ENCODE peak calls at places on chromosomes 7 and 10, in seven cellular contexts. One of them, this sample, is unnamed. For H3K27me3, the result is how much of the 10 kb centered on the place peaks cover.

GRCh38 chr7:2274666-2275065 is 32.6 kb downstream of the NUDT1 start:
- DNase-seq in mesendoderm: no peak
- DNase-seq in endothelial cell of umbilical vein: no peak
- DNase-seq in mammary epithelial cell: no peak
- DNase-seq in uterus: no peak
- DNase-seq in fibroblast of lung: no peak
- DNase-seq in lung: no peak
- DNase-seq in this sample: no peak

GRCh38 chr10:17217661-17218306 is 10.3 kb upstream of the VIM start:
- DNase-seq in mesendoderm: no peak
- DNase-seq in endothelial cell of umbilical vein: no peak
- DNase-seq in mammary epithelial cell: peak
- DNase-seq in uterus: no peak
- DNase-seq in fibroblast of lung: peak
- DNase-seq in lung: no peak
- DNase-seq in this sample: no peak

GRCh38 chr10:75910032-75910431 is 478.6 kb downstream of the LRMDA start:
- DNase-seq in mesendoderm: no peak
- DNase-seq in endothelial cell of umbilical vein: peak
- DNase-seq in mammary epithelial cell: no peak
- DNase-seq in uterus: no peak
- DNase-seq in fibroblast of lung: peak
- DNase-seq in lung: no peak
- DNase-seq in this sample: no peak

GRCh38 chr10:11209810-11210141 is 192.1 kb downstream of the CELF2 start:
- DNase-seq in mesendoderm: no peak
- DNase-seq in endothelial cell of umbilical vein: peak
- DNase-seq in mammary epithelial cell: no peak
- DNase-seq in uterus: no peak
- DNase-seq in fibroblast of lung: no peak
- DNase-seq in lung: no peak
- DNase-seq in this sample: no peak

GRCh38 chr7:120645976-120646375 is 212.0 kb downstream of the TSPAN12 start:
- DNase-seq in mesendoderm: no peak
- DNase-seq in endothelial cell of umbilical vein: no peak
- DNase-seq in mammary epithelial cell: no peak
- DNase-seq in uterus: no peak
- DNase-seq in fibroblast of lung: no peak
- DNase-seq in lung: no peak
- DNase-seq in this sample: no peak

GRCh38 chr7:51129527-51130472 is 186.8 kb downstream of the COBL start:
- DNase-seq in mesendoderm: peak
- DNase-seq in endothelial cell of umbilical vein: no peak
- DNase-seq in mammary epithelial cell: no peak
- DNase-seq in uterus: no peak
- DNase-seq in fibroblast of lung: no peak
- DNase-seq in lung: no peak
- DNase-seq in this sample: no peak

GRCh38 chr7:106114735-106115383 is 2.7 kb upstream of the SYPL1 start:
- DNase-seq in mesendoderm: no peak
- DNase-seq in endothelial cell of umbilical vein: no peak
- DNase-seq in mammary epithelial cell: no peak
- DNase-seq in uterus: no peak
- DNase-seq in fibroblast of lung: no peak
- DNase-seq in lung: no peak
- DNase-seq in this sample: no peak

GRCh38 chr10:70974351-70974901 is 86.1 kb upstream of the PCBD1 start:
- DNase-seq in mesendoderm: peak
- DNase-seq in endothelial cell of umbilical vein: no peak
- DNase-seq in mammary epithelial cell: peak
- DNase-seq in uterus: no peak
- DNase-seq in fibroblast of lung: no peak
- DNase-seq in lung: no peak
- DNase-seq in this sample: peak

GRCh38 chr10:13719411-13719810 is 132.6 kb downstream of the PRPF18 start:
- DNase-seq in mesendoderm: no peak
- DNase-seq in endothelial cell of umbilical vein: no peak
- DNase-seq in mammary epithelial cell: no peak
- DNase-seq in uterus: no peak
- DNase-seq in fibroblast of lung: peak
- DNase-seq in lung: no peak
- DNase-seq in this sample: no peak

GRCh38 chr10:106189254-106189653 is 975.3 kb downstream of the SORCS1 start:
- DNase-seq in mesendoderm: peak
- DNase-seq in endothelial cell of umbilical vein: no peak
- DNase-seq in mammary epithelial cell: no peak
- DNase-seq in uterus: no peak
- DNase-seq in fibroblast of lung: peak
- DNase-seq in lung: no peak
- DNase-seq in this sample: peak

GRCh38 chr7:134789967-134790685 is 10.7 kb downstream of the CALD1 start:
- DNase-seq in mesendoderm: peak
- DNase-seq in endothelial cell of umbilical vein: no peak
- DNase-seq in mammary epithelial cell: no peak
- DNase-seq in uterus: peak
- DNase-seq in fibroblast of lung: peak
- DNase-seq in lung: no peak
- DNase-seq in this sample: no peak

GRCh38 chr10:64523065-64523759 is 1002.0 kb downstream of the REEP3 start:
- DNase-seq in mesendoderm: no peak
- DNase-seq in endothelial cell of umbilical vein: no peak
- DNase-seq in mammary epithelial cell: no peak
- DNase-seq in uterus: no peak
- DNase-seq in fibroblast of lung: no peak
- DNase-seq in lung: no peak
- DNase-seq in this sample: no peak

GRCh38 chr7:1677206-1678069 is 7.4 kb downstream of the ELFN1 start:
- DNase-seq in mesendoderm: no peak
- DNase-seq in endothelial cell of umbilical vein: no peak
- DNase-seq in mammary epithelial cell: no peak
- DNase-seq in uterus: no peak
- DNase-seq in fibroblast of lung: no peak
- DNase-seq in lung: no peak
- DNase-seq in this sample: no peak

GRCh38 chr10:99619090-99619800 is 994 bp downstream of the SLC25A28 start:
- DNase-seq in mesendoderm: no peak
- DNase-seq in endothelial cell of umbilical vein: peak
- DNase-seq in mammary epithelial cell: peak
- DNase-seq in uterus: no peak
- DNase-seq in fibroblast of lung: peak
- DNase-seq in lung: no peak
- DNase-seq in this sample: no peak

GRCh38 chr7:151168022-151168786 is 710 bp upstream of the GBX1 start:
- DNase-seq in mesendoderm: peak
- DNase-seq in endothelial cell of umbilical vein: no peak
- DNase-seq in mammary epithelial cell: no peak
- DNase-seq in uterus: no peak
- DNase-seq in fibroblast of lung: no peak
- DNase-seq in lung: no peak
- DNase-seq in this sample: peak

GRCh38 chr10:44925224-44925623 is 14.1 kb downstream of the TMEM72 start:
- DNase-seq in mesendoderm: peak
- DNase-seq in endothelial cell of umbilical vein: no peak
- DNase-seq in mammary epithelial cell: no peak
- DNase-seq in uterus: no peak
- DNase-seq in fibroblast of lung: no peak
- DNase-seq in lung: no peak
- DNase-seq in this sample: no peak

GRCh38 chr7:13055732-13056369 is 368.4 kb downstream of the ARL4A start:
- DNase-seq in mesendoderm: no peak
- DNase-seq in endothelial cell of umbilical vein: peak
- DNase-seq in mammary epithelial cell: no peak
- DNase-seq in uterus: no peak
- DNase-seq in fibroblast of lung: no peak
- DNase-seq in lung: no peak
- DNase-seq in this sample: no peak

GRCh38 chr10:115963848-115964247 is 309.2 kb downstream of the GFRA1 start:
- DNase-seq in mesendoderm: peak
- DNase-seq in endothelial cell of umbilical vein: no peak
- DNase-seq in mammary epithelial cell: no peak
- DNase-seq in uterus: no peak
- DNase-seq in fibroblast of lung: no peak
- DNase-seq in lung: no peak
- DNase-seq in this sample: peak

GRCh38 chr10:79547973-79548372 is 12.2 kb downstream of the SFTPA2 start:
- DNase-seq in mesendoderm: no peak
- DNase-seq in endothelial cell of umbilical vein: no peak
- DNase-seq in mammary epithelial cell: no peak
- DNase-seq in uterus: no peak
- DNase-seq in fibroblast of lung: no peak
- DNase-seq in lung: no peak
- DNase-seq in this sample: no peak

GRCh38 chr10:118926903-118927302 is 102.6 kb upstream of the NANOS1 start:
- DNase-seq in mesendoderm: no peak
- DNase-seq in endothelial cell of umbilical vein: no peak
- DNase-seq in mammary epithelial cell: no peak
- DNase-seq in uterus: no peak
- DNase-seq in fibroblast of lung: no peak
- DNase-seq in lung: no peak
- DNase-seq in this sample: no peak

GRCh38 chr7:51666751-51667150 is 350.1 kb upstream of the COBL start:
- DNase-seq in mesendoderm: no peak
- DNase-seq in endothelial cell of umbilical vein: no peak
- DNase-seq in mammary epithelial cell: no peak
- DNase-seq in uterus: no peak
- DNase-seq in fibroblast of lung: no peak
- DNase-seq in lung: no peak
- DNase-seq in this sample: no peak

GRCh38 chr7:4837814-4838625 is 23.8 kb downstream of the PAPOLB start:
- DNase-seq in mesendoderm: peak
- DNase-seq in endothelial cell of umbilical vein: no peak
- DNase-seq in mammary epithelial cell: no peak
- DNase-seq in uterus: no peak
- DNase-seq in fibroblast of lung: no peak
- DNase-seq in lung: no peak
- DNase-seq in this sample: no peak

DNA sequence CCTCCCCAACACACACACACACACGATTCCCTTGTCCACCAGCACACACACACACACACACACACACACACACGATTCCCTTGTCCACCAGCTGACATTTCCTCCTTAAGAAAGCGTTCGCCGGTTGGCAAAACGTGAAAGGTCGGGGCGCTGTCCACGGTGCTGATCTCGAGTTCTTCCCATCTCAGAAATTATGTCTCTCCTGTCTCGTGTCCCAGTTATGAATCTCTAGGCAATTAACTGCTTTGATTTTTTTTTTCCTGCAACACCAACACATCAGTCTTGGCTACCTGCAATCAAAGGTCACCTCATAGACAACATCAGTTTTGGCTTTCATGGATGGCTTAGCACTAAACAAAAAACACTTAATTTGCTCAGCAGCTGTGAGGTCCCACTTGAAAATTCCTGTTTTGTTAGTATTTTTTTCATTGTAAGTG is 1.9 kb downstream of the INA start:
- DNase-seq in mesendoderm: peak
- DNase-seq in endothelial cell of umbilical vein: peak
- DNase-seq in mammary epithelial cell: no peak
- DNase-seq in uterus: peak
- DNase-seq in fibroblast of lung: peak
- DNase-seq in lung: peak
- DNase-seq in this sample: peak
- H3K27me3 ChIP-seq in mesendoderm: under half
- H3K27me3 ChIP-seq in endothelial cell of umbilical vein: under half
- H3K27me3 ChIP-seq in mammary epithelial cell: under half
- H3K27me3 ChIP-seq in uterus: under half
- H3K27me3 ChIP-seq in fibroblast of lung: under half
- H3K27me3 ChIP-seq in lung: under half
- H3K27me3 ChIP-seq in this sample: half or more

GRCh38 chr7:43108255-43109011 is 4.0 kb upstream of the HECW1 start:
- DNase-seq in mesendoderm: peak
- DNase-seq in endothelial cell of umbilical vein: peak
- DNase-seq in mammary epithelial cell: peak
- DNase-seq in uterus: peak
- DNase-seq in fibroblast of lung: peak
- DNase-seq in lung: peak
- DNase-seq in this sample: peak
- H3K4me3 ChIP-seq in mesendoderm: no peak
- H3K4me3 ChIP-seq in endothelial cell of umbilical vein: no peak
- H3K4me3 ChIP-seq in mammary epithelial cell: no peak
- H3K4me3 ChIP-seq in uterus: no peak
- H3K4me3 ChIP-seq in fibroblast of lung: no peak
- H3K4me3 ChIP-seq in lung: no peak
- H3K4me3 ChIP-seq in this sample: no peak

GRCh38 chr7:25482631-25483030 is 254.3 kb upstream of the NPVF start:
- DNase-seq in mesendoderm: no peak
- DNase-seq in endothelial cell of umbilical vein: no peak
- DNase-seq in mammary epithelial cell: no peak
- DNase-seq in uterus: no peak
- DNase-seq in fibroblast of lung: no peak
- DNase-seq in lung: no peak
- DNase-seq in this sample: no peak
- H3K27me3 ChIP-seq in mesendoderm: under half
- H3K27me3 ChIP-seq in endothelial cell of umbilical vein: under half
- H3K27me3 ChIP-seq in mammary epithelial cell: under half
- H3K27me3 ChIP-seq in uterus: under half
- H3K27me3 ChIP-seq in fibroblast of lung: under half
- H3K27me3 ChIP-seq in lung: under half
- H3K27me3 ChIP-seq in this sample: under half

DNA sequence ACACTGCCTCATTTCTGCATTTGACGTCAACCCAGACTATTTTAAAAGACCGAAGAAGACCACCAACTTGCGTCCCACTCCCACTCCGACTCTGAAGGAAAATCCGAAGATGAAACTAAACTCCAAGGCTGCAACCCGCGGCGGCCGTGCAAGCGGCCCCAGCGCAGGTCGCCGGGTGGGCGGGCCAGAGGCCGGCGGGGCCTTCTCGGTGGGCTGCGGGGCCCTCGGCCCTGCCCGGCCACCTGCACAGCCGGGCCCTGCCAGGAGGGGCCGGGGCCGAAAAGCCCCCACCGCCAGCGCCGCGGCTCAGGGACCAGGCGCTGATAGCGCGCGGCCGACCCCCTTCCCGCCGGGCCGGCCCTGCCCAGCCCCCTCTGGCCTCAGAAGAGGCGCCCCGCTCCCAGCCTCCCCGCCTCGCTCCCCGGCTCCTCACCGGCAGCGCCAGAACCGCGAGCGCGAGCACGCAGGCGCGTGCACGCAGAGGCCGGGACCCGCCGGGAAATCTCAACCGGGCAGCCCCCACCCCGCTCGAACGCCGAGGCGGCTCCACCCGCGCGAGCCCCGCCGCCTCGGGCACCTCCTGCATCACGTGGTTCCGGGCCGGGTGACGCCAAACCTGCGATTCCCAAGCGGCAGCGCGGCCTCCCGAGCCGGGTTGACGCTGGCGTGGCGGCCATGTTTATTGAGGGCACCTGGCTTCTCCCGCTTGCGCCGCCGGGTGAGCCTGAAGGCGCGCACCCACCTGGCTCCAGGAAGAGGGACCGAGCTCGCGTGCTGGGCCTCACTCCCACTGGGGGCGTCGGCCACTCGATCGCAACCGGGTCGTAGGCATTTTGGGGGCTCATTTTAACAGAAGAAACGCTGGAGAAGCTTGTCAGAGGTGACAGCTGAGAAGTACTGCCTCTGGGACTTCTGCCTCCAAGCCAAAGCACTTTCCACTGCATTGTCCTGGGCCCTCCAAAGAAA is at the start of gene C7orf25:
- DNase-seq in mesendoderm: peak
- DNase-seq in endothelial cell of umbilical vein: peak
- DNase-seq in mammary epithelial cell: peak
- DNase-seq in uterus: peak
- DNase-seq in fibroblast of lung: peak
- DNase-seq in lung: peak
- DNase-seq in this sample: peak
- H3K4me3 ChIP-seq in mesendoderm: peak
- H3K4me3 ChIP-seq in endothelial cell of umbilical vein: peak
- H3K4me3 ChIP-seq in mammary epithelial cell: peak
- H3K4me3 ChIP-seq in uterus: peak
- H3K4me3 ChIP-seq in fibroblast of lung: peak
- H3K4me3 ChIP-seq in lung: peak
- H3K4me3 ChIP-seq in this sample: peak

This sample was measured in MG63.